ENCODE peak calls at places on chromosomes 1 and 21, in nine cellular contexts. O, E, U, F, G, R, Z, T and L are unnamed samples.

GRCh38 chr1:234737915-234738314 is 127.9 kb upstream of the IRF2BP2 start:
- DNase-seq in O (no peak), E (no peak), U (no peak), F (no peak), G (no peak), R (no peak), Z (no peak), T (no peak), L (no peak)

GRCh38 chr21:42233067-42233981 is 14.4 kb downstream of the ABCG1 start:
- DNase-seq in O (peak), E (peak), U (peak), F (peak), G (peak), R (peak), Z (no peak), T (peak), L (peak)

GRCh38 chr1:21779613-21780521 is 3.1 kb downstream of the USP48 start:
- DNase-seq in O (no peak), E (no peak), U (no peak), F (no peak), G (no peak), R (no peak), Z (no peak), T (peak), L (no peak)

GRCh38 chr1:16720403-16721223 is 19.7 kb upstream of the RNU1-4 start:
- DNase-seq in O (peak), E (no peak), U (peak), F (no peak), G (no peak), R (no peak), Z (peak), T (no peak), L (peak)

GRCh38 chr1:162678439-162678838 is 46.2 kb downstream of the DDR2 start:
- DNase-seq in O (peak), E (no peak), U (no peak), F (peak), G (peak), R (peak), Z (no peak), T (no peak), L (no peak)

GRCh38 chr1:67458663-67459062 is 28.5 kb upstream of the SERBP1 start:
- DNase-seq in O (no peak), E (no peak), U (no peak), F (no peak), G (no peak), R (no peak), Z (no peak), T (no peak), L (no peak)

GRCh38 chr1:37853157-37853556 is 6.2 kb downstream of the MTF1 start:
- DNase-seq in O (no peak), E (no peak), U (no peak), F (no peak), G (no peak), R (no peak), Z (no peak), T (no peak), L (no peak)

GRCh38 chr21:33255404-33255803 is 10.8 kb upstream of the IL10RB start:
- DNase-seq in O (no peak), E (no peak), U (no peak), F (no peak), G (no peak), R (no peak), Z (no peak), T (no peak), L (no peak)

GRCh38 chr1:1075148-1075935 is 1.2 kb upstream of the RNF223 start:
- DNase-seq in O (no peak), E (peak), U (peak), F (no peak), G (no peak), R (no peak), Z (no peak), T (peak), L (no peak)

GRCh38 chr1:184191181-184191601 is 139.7 kb downstream of the TSEN15 start:
- DNase-seq in O (no peak), E (peak), U (peak), F (no peak), G (peak), R (peak), Z (no peak), T (no peak), L (no peak)

GRCh38 chr1:245108909-245109308 is 45.9 kb upstream of the KIF26B start:
- DNase-seq in O (no peak), E (no peak), U (no peak), F (no peak), G (no peak), R (no peak), Z (no peak), T (no peak), L (no peak)

GRCh38 chr1:232473319-232473718 is 156.6 kb downstream of the SIPA1L2 start:
- DNase-seq in O (no peak), E (no peak), U (no peak), F (peak), G (peak), R (no peak), Z (no peak), T (no peak), L (no peak)

GRCh38 chr1:224996266-224996665 is 66.8 kb downstream of the DNAH14 start:
- DNase-seq in O (no peak), E (no peak), U (no peak), F (no peak), G (no peak), R (no peak), Z (no peak), T (no peak), L (no peak)

GRCh38 chr1:201946224-201946908 is at the start of gene LMOD1:
- DNase-seq in O (peak), E (peak), U (peak), F (no peak), G (peak), R (peak), Z (no peak), T (peak), L (peak)

GRCh38 chr1:33261344-33261743 is 5.1 kb downstream of the ZNF362 start:
- DNase-seq in O (no peak), E (no peak), U (no peak), F (no peak), G (no peak), R (no peak), Z (no peak), T (no peak), L (no peak)

GRCh38 chr1:70071597-70071996 is 133.8 kb downstream of the LRRC40 start:
- DNase-seq in O (peak), E (no peak), U (no peak), F (no peak), G (peak), R (peak), Z (no peak), T (no peak), L (no peak)

GRCh38 chr1:207458409-207458808 is 4.3 kb downstream of the CR2 start:
- DNase-seq in O (no peak), E (no peak), U (no peak), F (no peak), G (no peak), R (no peak), Z (no peak), T (no peak), L (no peak)

GRCh38 chr1:207462535-207462934 is 8.4 kb downstream of the CR2 start:
- DNase-seq in O (no peak), E (no peak), U (no peak), F (no peak), G (no peak), R (no peak), Z (no peak), T (no peak), L (no peak)

GRCh38 chr1:207455183-207455754 is 1.1 kb downstream of the CR2 start:
- DNase-seq in O (no peak), E (no peak), U (no peak), F (no peak), G (no peak), R (no peak), Z (no peak), T (no peak), L (no peak)

GRCh38 chr1:207461649-207462048 is 7.5 kb downstream of the CR2 start:
- DNase-seq in O (no peak), E (no peak), U (no peak), F (no peak), G (no peak), R (no peak), Z (no peak), T (no peak), L (no peak)

GRCh38 chr1:207459008-207459407 is 4.9 kb downstream of the CR2 start:
- DNase-seq in O (no peak), E (no peak), U (no peak), F (no peak), G (no peak), R (no peak), Z (no peak), T (no peak), L (no peak)
- H3K27ac ChIP-seq in O (no peak), E (no peak), U (no peak), F (no peak), G (no peak), R (no peak), Z (no peak), T (no peak), L (no peak)

GRCh38 chr1:92965003-92965402 is 3.7 kb upstream of the DIPK1A start:
- DNase-seq in O (no peak), E (no peak), U (no peak), F (no peak), G (no peak), R (no peak), Z (no peak), T (no peak), L (no peak)

GRCh38 chr1:92958203-92958970 is 2.9 kb downstream of the DIPK1A start:
- DNase-seq in O (no peak), E (no peak), U (no peak), F (no peak), G (no peak), R (no peak), Z (no peak), T (no peak), L (no peak)

GRCh38 chr1:92961896-92962752 is 862 bp upstream of the DIPK1A start:
- DNase-seq in O (peak), E (peak), U (peak), F (peak), G (peak), R (peak), Z (no peak), T (no peak), L (peak)

GRCh38 chr1:92960395-92961130 is 699 bp downstream of the DIPK1A start:
- DNase-seq in O (peak), E (peak), U (peak), F (peak), G (peak), R (peak), Z (no peak), T (peak), L (peak)

GRCh38 chr1:92961131-92961895 is at the start of gene DIPK1A:
- DNase-seq in O (peak), E (peak), U (peak), F (peak), G (peak), R (peak), Z (no peak), T (peak), L (peak)
- TF ChIP-seq POLR2A in O (no peak), E (peak), U (peak), F (peak), G (peak), R (peak), Z (no peak), T (peak), L (no peak)

GRCh38 chr1:114558548-114558947 is 22.9 kb downstream of the BCAS2 start:
- DNase-seq in O (no peak), E (no peak), U (no peak), F (peak), G (no peak), R (no peak), Z (no peak), T (no peak), L (no peak)
- TF ChIP-seq CTCF in O (no peak), E (peak), U (no peak), F (peak), G (peak), R (no peak), Z (no peak), T (peak), L (peak)

GRCh38 chr1:237145379-237145778 is 103.4 kb downstream of the RYR2 start:
- DNase-seq in O (no peak), E (no peak), U (no peak), F (no peak), G (no peak), R (no peak), Z (no peak), T (no peak), L (no peak)
- H3K27ac ChIP-seq in O (no peak), E (peak), U (no peak), F (no peak), G (no peak), R (peak), Z (peak), T (no peak), L (peak)

DNA sequence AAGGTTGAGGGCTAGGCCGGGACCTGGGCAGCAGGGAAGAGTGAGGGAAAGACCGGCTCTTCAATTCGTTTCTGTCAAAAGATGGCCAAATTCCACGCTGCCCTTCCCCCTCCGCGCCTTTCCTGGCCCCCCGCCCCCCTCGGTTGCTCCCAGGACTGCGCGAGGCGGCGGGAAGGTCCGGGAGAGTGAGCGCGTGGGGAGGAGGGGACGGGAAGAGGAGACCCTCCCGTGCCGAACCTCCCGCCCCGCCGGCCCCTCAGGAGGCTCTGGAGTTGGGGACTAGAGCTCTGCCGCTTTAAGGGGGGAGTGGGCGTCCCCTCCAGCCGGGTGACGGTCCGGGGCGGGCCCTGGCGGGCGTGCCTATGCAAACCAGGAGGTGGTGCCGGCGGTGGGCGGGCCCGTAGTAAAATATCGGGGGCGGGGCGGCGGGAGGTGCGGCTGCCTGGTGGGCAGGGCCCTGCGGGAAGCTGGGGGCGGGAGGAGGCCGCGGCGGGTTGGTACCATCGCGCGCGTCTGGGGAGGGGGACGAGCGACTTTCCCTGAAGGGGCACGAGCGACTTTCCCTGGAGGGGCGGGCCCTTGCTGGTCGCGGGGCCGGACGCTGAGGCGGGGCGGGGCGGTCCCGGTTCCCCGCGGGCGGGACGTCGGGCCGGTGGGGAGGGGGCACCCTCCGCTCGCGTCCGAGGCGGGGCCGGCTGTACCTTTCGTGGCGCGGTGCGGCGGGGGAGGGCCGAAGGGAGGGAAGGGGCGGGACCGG is 58.2 kb downstream of the BCL9 start:
- DNase-seq in O (peak), E (peak), U (peak), F (peak), G (peak), R (peak), Z (no peak), T (peak), L (peak)
- TF ChIP-seq POLR2A in O (peak), E (peak), U (no peak), F (peak), G (peak), R (peak), Z (no peak), T (peak), L (no peak)

GRCh38 chr1:78547081-78547480 is 56.3 kb downstream of the PTGFR start:
- DNase-seq in O (no peak), E (no peak), U (no peak), F (no peak), G (no peak), R (no peak), Z (no peak), T (no peak), L (no peak)
- TF ChIP-seq CTCF in O (no peak), E (no peak), U (no peak), F (no peak), G (no peak), R (no peak), Z (no peak), T (no peak), L (no peak)

DNA sequence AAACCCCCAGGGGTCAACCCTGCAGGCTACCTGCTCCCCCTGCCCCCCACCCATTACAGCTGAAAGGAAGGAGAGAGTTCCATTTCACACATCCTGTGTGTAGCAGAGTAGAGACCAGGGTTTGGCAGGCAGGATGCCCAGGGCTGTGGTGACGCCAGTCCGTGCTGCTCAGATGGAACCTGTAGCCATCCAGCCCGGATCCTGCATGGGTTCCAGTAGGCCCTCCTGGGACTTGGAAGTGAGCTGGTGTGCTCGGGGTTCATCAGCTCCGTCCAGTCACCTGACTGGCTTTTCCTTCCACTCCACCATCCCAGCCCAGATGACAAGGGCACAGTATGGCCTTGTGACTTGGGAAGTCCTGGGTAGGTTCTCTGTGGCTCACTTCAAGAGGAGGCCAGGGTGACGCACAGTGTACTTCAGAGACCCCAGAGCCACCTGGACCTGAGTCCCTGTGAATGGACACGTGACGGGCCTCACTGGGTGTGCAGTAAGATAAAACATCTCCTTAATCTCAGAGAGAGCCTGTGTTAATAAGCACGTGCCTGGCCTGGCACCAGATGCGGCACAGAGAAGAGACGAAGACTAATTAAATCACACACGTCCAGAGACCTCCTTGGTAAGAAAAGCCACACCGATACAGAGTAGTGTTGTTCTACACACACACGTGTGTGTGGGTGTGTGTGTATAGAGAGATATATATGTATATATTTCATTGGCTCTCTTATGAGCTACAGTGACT is 16.0 kb downstream of the ITPKB start:
- DNase-seq in O (no peak), E (no peak), U (peak), F (no peak), G (no peak), R (peak), Z (no peak), T (no peak), L (no peak)
- H3K27ac ChIP-seq in O (peak), E (no peak), U (peak), F (no peak), G (no peak), R (peak), Z (peak), T (no peak), L (peak)

GRCh38 chr1:231419738-231420298 is 2.3 kb downstream of the EGLN1 start:
- DNase-seq in O (no peak), E (no peak), U (no peak), F (no peak), G (peak), R (no peak), Z (no peak), T (no peak), L (no peak)

GRCh38 chr1:231421971-231422797 is at the start of gene EGLN1:
- DNase-seq in O (peak), E (peak), U (peak), F (peak), G (peak), R (peak), Z (no peak), T (peak), L (peak)

GRCh38 chr1:231420299-231420958 is 1.7 kb downstream of the EGLN1 start:
- DNase-seq in O (no peak), E (no peak), U (no peak), F (no peak), G (peak), R (no peak), Z (no peak), T (no peak), L (no peak)

GRCh38 chr1:231421616-231421970 is 494 bp downstream of the EGLN1 start:
- DNase-seq in O (no peak), E (peak), U (no peak), F (no peak), G (peak), R (peak), Z (no peak), T (peak), L (peak)

GRCh38 chr1:231420959-231421615 is 1.0 kb downstream of the EGLN1 start:
- DNase-seq in O (peak), E (peak), U (peak), F (peak), G (peak), R (peak), Z (no peak), T (peak), L (peak)
- TF ChIP-seq POLR2A in O (no peak), E (no peak), U (no peak), F (no peak), G (no peak), R (no peak), Z (no peak), T (no peak), L (no peak)

GRCh38 chr1:61839702-61840101 is 97.4 kb downstream of the PATJ start:
- DNase-seq in O (no peak), E (no peak), U (no peak), F (no peak), G (peak), R (no peak), Z (no peak), T (no peak), L (no peak)

GRCh38 chr1:61844006-61844405 is 101.7 kb downstream of the PATJ start:
- DNase-seq in O (peak), E (no peak), U (no peak), F (no peak), G (no peak), R (no peak), Z (no peak), T (no peak), L (no peak)

DNA sequence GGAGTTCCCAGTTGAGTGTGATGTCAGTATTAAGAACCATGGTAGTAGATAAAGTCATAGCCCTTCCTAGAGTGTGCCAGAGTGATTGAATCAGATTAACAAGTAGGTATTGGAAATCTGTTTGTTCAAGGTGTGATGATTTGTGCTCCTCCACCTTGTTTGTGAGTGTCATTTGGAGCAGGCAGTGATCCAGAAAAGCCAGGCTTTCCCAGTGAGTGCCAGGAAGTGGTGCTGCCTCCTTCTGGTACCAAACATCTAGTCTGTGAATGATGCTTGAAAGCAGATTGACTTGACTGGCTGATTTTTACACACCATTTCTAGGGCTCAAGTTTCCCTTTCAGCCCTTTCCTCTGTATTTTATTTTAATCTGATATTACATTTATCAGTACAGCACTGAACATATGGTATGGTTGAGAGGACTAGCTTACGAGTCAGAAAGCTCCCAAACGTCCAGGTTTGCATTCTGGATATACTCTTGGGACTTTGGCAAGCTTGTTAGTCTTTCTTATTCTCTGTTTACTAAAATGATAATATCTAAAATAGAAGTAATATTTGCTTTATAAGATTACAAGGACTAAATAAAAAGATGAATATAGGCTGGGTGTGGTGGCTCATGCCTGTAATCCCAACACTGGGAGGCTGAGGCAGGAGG is 100.7 kb downstream of the PATJ start:
- DNase-seq in O (no peak), E (no peak), U (no peak), F (peak), G (no peak), R (no peak), Z (no peak), T (no peak), L (no peak)
- TF ChIP-seq CTCF in O (no peak), E (no peak), U (no peak), F (no peak), G (peak), R (no peak), Z (no peak), T (peak), L (peak)

GRCh38 chr1:156108057-156108456 is 6.5 kb upstream of the LMNA start:
- DNase-seq in O (no peak), E (no peak), U (no peak), F (no peak), G (no peak), R (no peak), Z (no peak), T (no peak), L (no peak)
- H3K27ac ChIP-seq in O (peak), E (peak), U (peak), F (peak), G (no peak), R (peak), Z (peak), T (no peak), L (no peak)